ENCODE peak calls at places on chromosomes 6 and 20, in ten cellular contexts. I is COR-L47; B is central memory CD4-positive, alpha-beta T cell; Y is mucosa of descending colon; F is A172; A is HT1080; H is astrocyte; J is fibroblast of mammary gland; C is fibroblast of pulmonary artery; X is AG09309. P is an unnamed sample.
A peak's percentile ranks its signal among the peaks of the same experiment; 100 is the strongest.

GRCh38 chr6:25014806-25015560 is 79.2 kb upstream of the RIPOR2 start:
- DNase-seq in A (no peak), J (peak; percentile 88), H (peak; percentile 78), X (peak; percentile 43), B (peak; percentile 82), I (peak; percentile 35), C (peak; percentile 90), F (no peak), Y (no peak), P (no peak)

GRCh38 chr6:34560366-34561226 is 4.5 kb upstream of the SPDEF start:
- DNase-seq in Y (no peak), A (peak; percentile 54), I (peak; percentile 39), H (peak; percentile 56), B (no peak), F (peak; percentile 39), X (no peak), C (peak; percentile 35), J (peak; percentile 43), P (no peak)

GRCh38 chr6:82015526-82015925 is 232.0 kb downstream of the IBTK start:
- DNase-seq in B (no peak), C (no peak), A (no peak), X (no peak), Y (no peak), F (no peak), H (no peak), I (no peak), J (no peak), P (no peak)

GRCh38 chr20:41978875-41979274 is 360.7 kb upstream of the CHD6 start:
- DNase-seq in I (no peak), J (no peak), A (no peak), C (no peak), B (no peak), H (no peak), Y (no peak), F (no peak), X (no peak), P (no peak)

GRCh38 chr6:43274916-43275597 is 23.0 kb upstream of the SLC22A7 start:
- DNase-seq in F (no peak), C (no peak), B (peak; percentile 13), X (no peak), I (peak; percentile 17), A (no peak), J (no peak), H (no peak), Y (peak; percentile 83), P (no peak)

GRCh38 chr20:5748246-5748645 is 2.0 kb upstream of the SHLD1 start:
- DNase-seq in X (no peak), I (no peak), J (no peak), A (no peak), B (no peak), F (no peak), Y (no peak), C (no peak), H (no peak), P (no peak)

GRCh38 chr6:38131527-38131965 is 312.0 kb downstream of the ZFAND3 start:
- DNase-seq in X (peak; percentile 87), I (no peak), H (peak; percentile 99), F (peak; percentile 74), C (peak; percentile 94), A (peak; percentile 82), J (peak; percentile 99), Y (no peak), B (no peak), P (no peak)

GRCh38 chr6:112833546-112834215 is 486.6 kb downstream of the RFPL4B start:
- DNase-seq in C (peak; percentile 15), A (no peak), Y (no peak), I (peak; percentile 17), J (no peak), X (no peak), B (no peak), F (no peak), H (peak; percentile 61), P (no peak)

GRCh38 chr20:258963-259362 is 1.4 kb downstream of the DEFB132 start:
- DNase-seq in I (peak; percentile 21), Y (no peak), J (peak; percentile 34), F (no peak), A (peak; percentile 55), C (peak; percentile 39), B (no peak), X (no peak), H (no peak), P (no peak)

GRCh38 chr6:4291453-4292403 is 156.4 kb upstream of the ECI2 start:
- DNase-seq in A (peak; percentile 76), B (no peak), X (no peak), I (no peak), C (peak; percentile 39), J (peak; percentile 54), Y (no peak), H (peak; percentile 61), F (peak; percentile 80), P (no peak)

GRCh38 chr20:57782631-57783041 is 72.8 kb upstream of the PMEPA1 start:
- DNase-seq in J (no peak), H (no peak), B (no peak), Y (no peak), A (no peak), I (no peak), F (no peak), C (no peak), X (no peak), P (no peak)

GRCh38 chr20:57908691-57909090 is 198.9 kb upstream of the PMEPA1 start:
- DNase-seq in F (no peak), I (no peak), X (no peak), Y (no peak), C (no peak), J (no peak), B (no peak), H (no peak), A (no peak), P (no peak)

GRCh38 chr6:6331393-6331792 is 10.9 kb upstream of the F13A1 start:
- DNase-seq in I (no peak), A (no peak), B (no peak), H (no peak), Y (no peak), X (no peak), J (no peak), F (no peak), C (no peak), P (no peak)

GRCh38 chr6:145895802-145896201 is 68.4 kb downstream of the SHPRH start:
- DNase-seq in Y (no peak), J (peak; percentile 21), C (peak; percentile 40), H (no peak), F (no peak), B (no peak), I (no peak), X (no peak), A (no peak), P (no peak)

GRCh38 chr20:3423126-3423525 is 15.7 kb upstream of the DNAAF9 start:
- DNase-seq in Y (no peak), C (no peak), B (no peak), F (no peak), J (no peak), I (no peak), H (no peak), A (no peak), X (no peak), P (no peak)

GRCh38 chr6:109295109-109295765 is 87.0 kb downstream of the CD164 start:
- DNase-seq in A (no peak), I (no peak), X (no peak), J (no peak), B (no peak), F (no peak), C (no peak), Y (no peak), H (no peak), P (no peak)

GRCh38 chr6:131379951-131380350 is 193.1 kb upstream of the ARG1 start:
- DNase-seq in C (peak; percentile 38), H (peak; percentile 92), X (peak; percentile 83), F (peak; percentile 80), Y (no peak), B (no peak), J (peak; percentile 80), A (peak; percentile 80), I (no peak), P (no peak)

GRCh38 chr6:115947964-115948541 is 112.6 kb downstream of the FRK start:
- DNase-seq in H (no peak), X (no peak), Y (no peak), A (no peak), C (no peak), I (no peak), F (no peak), J (no peak), B (no peak), P (no peak)

GRCh38 chr6:82097676-82098075 is 149.9 kb downstream of the IBTK start:
- DNase-seq in X (no peak), I (peak; percentile 32), A (no peak), H (no peak), J (no peak), Y (no peak), B (no peak), F (no peak), C (no peak), P (no peak)

GRCh38 chr20:61659652-61660346 is 405.9 kb downstream of the TAF4 start:
- DNase-seq in J (no peak), C (no peak), F (no peak), Y (no peak), I (no peak), X (no peak), B (no peak), H (no peak), A (no peak), P (no peak)

GRCh38 chr6:128410584-128410983 is 109.8 kb downstream of the PTPRK start:
- DNase-seq in C (no peak), I (no peak), B (no peak), H (no peak), A (peak; percentile 27), F (no peak), J (no peak), Y (no peak), X (no peak), P (no peak)

GRCh38 chr6:154157082-154157481 is 118.0 kb downstream of the OPRM1 start:
- DNase-seq in C (no peak), I (no peak), Y (no peak), A (no peak), X (no peak), F (no peak), H (no peak), J (no peak), B (peak; percentile 27), P (no peak)

GRCh38 chr6:163782436-163783003 is 368.0 kb downstream of the QKI start:
- DNase-seq in J (no peak), X (no peak), I (no peak), B (no peak), C (no peak), A (peak; percentile 42), Y (no peak), H (no peak), F (no peak), P (no peak)

GRCh38 chr6:149044394-149044965 is 273.0 kb upstream of the TAB2 start:
- DNase-seq in F (no peak), A (no peak), I (no peak), Y (no peak), X (peak; percentile 67), H (no peak), J (no peak), C (no peak), B (no peak), P (no peak)

GRCh38 chr6:169337881-169338445 is 84.3 kb upstream of the THBS2 start:
- DNase-seq in J (peak; percentile 40), X (no peak), I (no peak), B (no peak), Y (no peak), H (no peak), C (no peak), F (no peak), A (no peak), P (no peak)

GRCh38 chr6:692356-692851 is 535 bp downstream of the EXOC2 start:
- DNase-seq in H (peak; percentile 22), I (peak; percentile 82), C (peak; percentile 39), A (peak; percentile 44), Y (peak; percentile 73), B (peak; percentile 79), F (peak; percentile 38), J (peak; percentile 31), X (no peak), P (no peak)

GRCh38 chr20:57259179-57260021 is 7.0 kb downstream of the BMP7 start:
- DNase-seq in Y (no peak), H (no peak), C (no peak), I (no peak), X (no peak), J (no peak), A (no peak), B (no peak), F (no peak), P (no peak)

GRCh38 chr20:64035933-64036345 is at the start of gene C20orf204:
- DNase-seq in B (no peak), J (no peak), Y (peak; percentile 44), A (no peak), F (no peak), X (no peak), H (no peak), I (no peak), C (no peak), P (no peak)

P was measured in ureter.